ENCODE peak calls at places on chromosomes 5 and 9, in six cellular contexts. N is amniotic epithelial cell; R is A549; Q is fibroblast of lung; U is amygdala; H is stimulated activated CD4-positive, alpha-beta T cell treated with anti-CD3 and anti-CD28 coated beads, Interleukin-1b, Interleukin-23, amount 100 ng/mL, for 24 hours. W is an unnamed sample.

GRCh38 chr9:68844623-68845612 is 139.9 kb downstream of the PIP5K1B start:
- DNase-seq in N (peak; percentile 1), R (peak; percentile 16), Q (peak; percentile 21), U (no peak), H (no peak), W (peak; percentile 14)

GRCh38 chr5:124962735-124963134 is 216.3 kb upstream of the ZNF608 start:
- DNase-seq in N (no peak), R (no peak), Q (no peak), U (no peak), H (no peak), W (no peak)

GRCh38 chr5:119274767-119275130 is 81.1 kb upstream of the TNFAIP8 start:
- DNase-seq in N (peak; percentile 55), R (no peak), Q (peak; percentile 63), U (no peak), H (no peak), W (no peak)

GRCh38 chr5:139796061-139796806 is 626 bp downstream of the PSD2 start:
- DNase-seq in N (no peak), R (no peak), Q (no peak), U (no peak), H (no peak), W (no peak)

GRCh38 chr5:148091991-148092964 is 28.5 kb downstream of the SPINK5 start:
- DNase-seq in N (no peak), R (no peak), Q (no peak), U (no peak), H (no peak), W (no peak)

GRCh38 chr9:38416461-38416860 is 7.8 kb downstream of the IGFBPL1 start:
- DNase-seq in N (peak; percentile 14), R (no peak), Q (no peak), U (no peak), H (no peak), W (no peak)

GRCh38 chr5:168749391-168750100 is 170.4 kb upstream of the PANK3 start:
- DNase-seq in N (no peak), R (no peak), Q (no peak), U (no peak), H (no peak), W (no peak)

GRCh38 chr9:104948277-104948676 is 20.3 kb upstream of the ABCA1 start:
- DNase-seq in N (peak; percentile 48), R (no peak), Q (no peak), U (no peak), H (no peak), W (no peak)

GRCh38 chr5:37739817-37740261 is 100.0 kb downstream of the GDNF start:
- DNase-seq in N (peak; percentile 84), R (no peak), Q (peak; percentile 79), U (no peak), H (no peak), W (no peak)

W was measured in GM18507.